ENCODE peak calls at places on chromosomes 13 and 19, in four cellular contexts. Y is neural crest cell, A is cardiac fibroblast, P is endothelial cell. C is an unnamed sample.

GRCh38 chr19:47257411-47258169 is 1.3 kb downstream of the CCDC9 start:
- DNase-seq in Y (no peak), A (no peak), P (no peak), C (no peak)

GRCh38 chr13:94703271-94703670 is 9.1 kb downstream of the SOX21 start:
- DNase-seq in Y (no peak), A (no peak), P (no peak), C (no peak)

GRCh38 chr13:47484564-47484963 is 516.5 kb downstream of the SUCLA2 start:
- DNase-seq in Y (no peak), A (peak), P (no peak), C (no peak)

GRCh38 chr13:39616087-39616694 is 13.2 kb upstream of the LHFPL6 start:
- DNase-seq in Y (peak), A (peak), P (peak), C (no peak)

GRCh38 chr13:98650376-98651107 is 73.6 kb upstream of the STK24 start:
- DNase-seq in Y (no peak), A (no peak), P (no peak), C (no peak)

GRCh38 chr13:111479412-111479811 is 159.0 kb downstream of the TEX29 start:
- DNase-seq in Y (no peak), A (no peak), P (no peak), C (no peak)

GRCh38 chr13:84192125-84192524 is 309.9 kb upstream of the SLITRK1 start:
- DNase-seq in Y (no peak), A (peak), P (no peak), C (peak)

GRCh38 chr19:40143612-40144011 is 47.6 kb upstream of the MAP3K10 start:
- DNase-seq in Y (no peak), A (no peak), P (no peak), C (no peak)

GRCh38 chr13:82963466-82963865 is 918.8 kb downstream of the SLITRK1 start:
- DNase-seq in Y (no peak), A (peak), P (no peak), C (no peak)

GRCh38 chr19:2290441-2291184 is 8.6 kb upstream of the PEAK3 start:
- DNase-seq in Y (no peak), A (no peak), P (no peak), C (no peak)

GRCh38 chr19:11041966-11042627 is 47.2 kb upstream of the LDLR start:
- DNase-seq in Y (no peak), A (no peak), P (no peak), C (no peak)

GRCh38 chr19:13833330-13834265 is 38.4 kb downstream of the ZSWIM4 start:
- DNase-seq in Y (peak), A (peak), P (peak), C (no peak)

GRCh38 chr19:49165111-49165750 is 7.6 kb downstream of the TRPM4 start:
- DNase-seq in Y (no peak), A (no peak), P (no peak), C (no peak)

GRCh38 chr13:110559986-110560385 is 1.5 kb downstream of the RAB20 start:
- DNase-seq in Y (no peak), A (no peak), P (no peak), C (no peak)

GRCh38 chr13:109781384-109782065 is 4.9 kb downstream of the IRS2 start:
- DNase-seq in Y (no peak), A (peak), P (no peak), C (no peak)

GRCh38 chr13:48502601-48503319 is 30.1 kb downstream of the RCBTB2 start:
- DNase-seq in Y (no peak), A (no peak), P (no peak), C (no peak)

GRCh38 chr13:94620286-94620896 is 18.7 kb downstream of the GPR180 start:
- DNase-seq in Y (peak), A (peak), P (peak), C (no peak)

GRCh38 chr13:41668130-41668757 is 210.9 kb downstream of the RGCC start:
- DNase-seq in Y (peak), A (peak), P (peak), C (peak)
- TF ChIP-seq CTCF in Y (peak), A (peak), P (peak), C (peak)

DNA sequence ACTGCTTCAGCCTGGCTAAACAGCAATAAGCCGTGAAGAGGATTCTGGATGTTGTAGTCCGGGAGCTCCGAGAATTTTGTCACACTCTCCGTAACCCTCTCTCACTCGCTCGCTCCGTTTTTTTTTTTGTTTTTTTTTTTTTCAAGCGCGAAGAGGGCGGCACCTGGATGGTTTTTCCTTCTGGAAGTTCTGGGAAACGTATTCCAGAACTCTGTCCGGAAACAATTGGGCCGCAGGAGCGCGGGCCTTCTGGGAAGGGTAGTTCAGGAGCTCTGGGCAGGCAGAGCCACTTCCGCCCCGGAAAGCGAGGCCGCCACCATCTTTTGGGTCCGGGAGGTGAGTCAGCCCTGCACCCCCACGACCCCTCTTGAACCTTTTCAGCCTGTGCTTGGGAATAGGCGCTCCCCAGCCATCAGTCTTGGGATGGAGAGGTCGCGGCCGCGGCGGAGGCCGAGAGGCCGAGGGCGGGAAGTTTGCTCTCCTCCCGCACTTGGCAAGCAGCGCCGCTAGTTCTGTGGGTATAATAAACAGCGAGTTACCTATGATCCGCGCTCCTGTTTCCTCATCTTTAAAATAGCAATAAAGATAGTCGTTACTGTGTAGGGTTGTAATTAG is at the start of gene ZNF227:
- DNase-seq in Y (peak), A (peak), P (peak), C (peak)
- TF ChIP-seq CTCF in Y (no peak), A (no peak), P (no peak), C (no peak)

GRCh38 chr13:81197966-81198365 is 857.0 kb upstream of the SPRY2 start:
- DNase-seq in Y (no peak), A (no peak), P (no peak), C (no peak)
- TF ChIP-seq CTCF in Y (no peak), A (no peak), P (no peak), C (no peak)

GRCh38 chr13:27869436-27870090 is 50.2 kb upstream of the PDX1 start:
- DNase-seq in Y (no peak), A (no peak), P (no peak), C (no peak)

DNA sequence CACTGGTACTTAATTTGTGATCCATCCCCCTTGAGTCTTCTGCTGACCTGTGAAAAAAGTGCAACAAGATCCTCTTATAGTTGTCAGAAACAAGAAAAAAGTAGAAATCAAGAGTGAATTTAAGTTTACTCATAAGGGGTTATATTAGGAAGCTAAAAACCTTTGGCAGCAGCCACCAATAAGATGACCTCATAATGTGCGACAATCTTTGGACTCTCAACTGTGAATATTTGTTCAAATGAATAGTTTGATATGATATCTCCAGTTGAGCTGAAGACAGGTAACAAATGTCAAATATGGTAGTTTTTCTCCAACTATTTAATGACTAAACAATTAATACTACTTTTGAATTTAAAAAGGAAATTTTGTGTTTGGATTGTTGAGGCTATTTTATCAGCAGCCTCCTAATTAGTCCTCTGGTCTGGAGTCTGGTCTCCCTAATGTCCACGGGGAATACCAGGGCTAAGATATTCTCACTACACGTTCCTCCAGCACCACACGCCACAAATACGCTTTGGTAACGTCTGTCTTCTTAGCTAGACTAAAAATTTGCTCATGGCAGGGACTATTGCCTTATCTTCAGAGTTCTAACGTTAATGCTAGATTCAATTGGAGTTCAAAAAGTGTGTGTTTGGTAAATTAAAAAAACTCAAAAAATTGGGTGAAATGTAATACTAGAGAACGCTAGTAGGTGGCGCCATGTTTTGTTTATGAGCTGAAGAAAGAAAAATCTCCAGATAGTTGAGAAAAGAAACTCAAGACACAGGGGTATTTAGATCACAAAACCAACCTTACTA is 51.0 kb upstream of the PDX1 start:
- DNase-seq in Y (no peak), A (peak), P (no peak), C (no peak)
- TF ChIP-seq CTCF in Y (peak), A (peak), P (peak), C (peak)

GRCh38 chr13:44876782-44877324 is 112.4 kb downstream of the NUFIP1 start:
- DNase-seq in Y (peak), A (no peak), P (peak), C (no peak)
- TF ChIP-seq CTCF in Y (peak), A (peak), P (peak), C (peak)

GRCh38 chr13:30545320-30545719 is 72.4 kb upstream of the USPL1 start:
- DNase-seq in Y (no peak), A (no peak), P (no peak), C (no peak)

GRCh38 chr13:30552567-30552966 is 65.2 kb upstream of the USPL1 start:
- DNase-seq in Y (no peak), A (no peak), P (no peak), C (no peak)

DNA sequence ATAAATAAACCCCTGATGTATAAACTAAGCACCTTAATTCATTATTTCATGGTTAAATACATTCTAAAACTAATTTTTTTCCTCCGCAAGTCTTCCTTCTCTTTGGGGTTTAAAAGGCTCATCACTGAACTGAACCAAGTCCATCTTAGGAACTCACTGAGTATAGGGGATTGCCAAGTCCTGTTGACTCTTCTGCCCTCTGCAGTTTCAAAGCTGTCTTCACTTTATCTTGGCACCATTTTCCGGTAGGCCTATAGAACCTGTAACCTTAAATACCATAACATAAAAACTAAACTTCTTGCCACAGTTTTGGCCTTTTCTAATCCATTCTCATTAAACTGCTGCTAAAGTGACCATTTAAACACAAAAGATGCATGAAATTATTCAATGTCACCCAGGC is 66.5 kb upstream of the USPL1 start:
- DNase-seq in Y (no peak), A (peak), P (peak), C (no peak)
- TF ChIP-seq CTCF in Y (peak), A (peak), P (no peak), C (peak)